ENCODE peak calls at places on chromosomes 16 and 17, in five cellular contexts. D is CD4-positive, alpha-beta memory T cell; G is epithelial cell of prostate; X is effector memory CD4-positive, alpha-beta T cell; Z is CD8-positive, alpha-beta memory T cell. L is an unnamed sample.

GRCh38 chr16:31476305-31477219 is 4.6 kb downstream of the TGFB1I1 start:
- DNase-seq in Z (peak), G (no peak), X (peak), D (peak), L (peak)

GRCh38 chr17:76659928-76660614 is 16.5 kb upstream of the ST6GALNAC1 start:
- DNase-seq in X (no peak), Z (no peak), G (no peak), D (no peak), L (no peak)

GRCh38 chr17:7224661-7225111 is 4.9 kb downstream of the ACADVL start:
- DNase-seq in G (no peak), D (no peak), Z (no peak), X (no peak), L (no peak)

GRCh38 chr16:86396318-86396882 is 113.9 kb upstream of the FOXF1 start:
- DNase-seq in Z (no peak), D (no peak), X (no peak), G (no peak), L (no peak)

GRCh38 chr17:76252040-76252954 is 12.0 kb upstream of the RNF157 start:
- DNase-seq in Z (peak), G (peak), X (no peak), D (no peak), L (peak)

GRCh38 chr17:2749058-2749783 is at the start of gene CCDC92B:
- DNase-seq in X (no peak), D (no peak), G (no peak), Z (no peak), L (no peak)

GRCh38 chr16:57704905-57705852 is 10.6 kb downstream of the DRC7 start:
- DNase-seq in X (no peak), Z (no peak), G (no peak), D (no peak), L (no peak)

GRCh38 chr16:8649829-8650554 is 24.4 kb upstream of the ABAT start:
- DNase-seq in G (no peak), X (no peak), D (no peak), Z (no peak), L (no peak)

GRCh38 chr17:30137158-30137557 is 20.5 kb downstream of the NSRP1 start:
- DNase-seq in X (no peak), Z (no peak), G (no peak), D (no peak), L (no peak)
- H3K27ac ChIP-seq in X (no peak), Z (no peak), G (no peak), D (no peak), L (no peak)

GRCh38 chr16:81095953-81096714 is at the start of gene GCSH:
- DNase-seq in X (peak), D (peak), G (peak), Z (peak), L (peak)
- H3K27ac ChIP-seq in X (peak), D (peak), G (peak), Z (peak), L (peak)

DNA sequence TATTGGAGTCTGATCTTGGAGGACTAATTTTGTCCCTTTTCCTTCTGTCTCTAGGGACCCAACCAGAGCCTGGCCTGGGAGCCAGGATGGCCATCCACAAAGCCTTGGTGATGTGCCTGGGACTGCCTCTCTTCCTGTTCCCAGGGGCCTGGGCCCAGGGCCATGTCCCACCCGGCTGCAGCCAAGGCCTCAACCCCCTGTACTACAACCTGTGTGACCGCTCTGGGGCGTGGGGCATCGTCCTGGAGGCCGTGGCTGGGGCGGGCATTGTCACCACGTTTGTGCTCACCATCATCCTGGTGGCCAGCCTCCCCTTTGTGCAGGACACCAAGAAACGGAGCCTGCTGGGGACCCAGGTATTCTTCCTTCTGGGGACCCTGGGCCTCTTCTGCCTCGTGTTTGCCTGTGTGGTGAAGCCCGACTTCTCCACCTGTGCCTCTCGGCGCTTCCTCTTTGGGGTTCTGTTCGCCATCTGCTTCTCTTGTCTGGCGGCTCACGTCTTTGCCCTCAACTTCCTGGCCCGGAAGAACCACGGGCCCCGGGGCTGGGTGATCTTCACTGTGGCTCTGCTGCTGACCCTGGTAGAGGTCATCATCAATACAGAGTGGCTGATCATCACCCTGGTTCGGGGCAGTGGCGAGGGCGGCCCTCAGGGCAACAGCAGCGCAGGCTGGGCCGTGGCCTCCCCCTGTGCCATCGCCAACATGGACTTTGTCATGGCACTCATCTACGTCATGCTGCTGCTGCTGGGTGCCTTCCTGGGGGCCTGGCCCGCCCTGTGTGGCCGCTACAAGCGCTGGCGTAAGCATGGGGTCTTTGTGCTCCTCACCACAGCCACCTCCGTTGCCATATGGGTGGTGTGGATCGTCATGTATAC is 8.0 kb downstream of the GPRC5C start:
- DNase-seq in G (no peak), Z (no peak), X (no peak), D (no peak), L (no peak)
- H3K27ac ChIP-seq in G (no peak), Z (no peak), X (no peak), D (no peak), L (no peak)

GRCh38 chr17:18374216-18374615 is 3.4 kb upstream of the EVPLL start:
- DNase-seq in D (no peak), G (no peak), Z (no peak), X (no peak), L (no peak)

GRCh38 chr17:18371455-18371854 is 6.1 kb upstream of the EVPLL start:
- DNase-seq in X (no peak), Z (no peak), G (no peak), D (no peak), L (no peak)

GRCh38 chr17:18368948-18369347 is 5.6 kb upstream of the SHMT1 start:
- DNase-seq in X (no peak), D (no peak), Z (no peak), G (peak), L (no peak)

DNA sequence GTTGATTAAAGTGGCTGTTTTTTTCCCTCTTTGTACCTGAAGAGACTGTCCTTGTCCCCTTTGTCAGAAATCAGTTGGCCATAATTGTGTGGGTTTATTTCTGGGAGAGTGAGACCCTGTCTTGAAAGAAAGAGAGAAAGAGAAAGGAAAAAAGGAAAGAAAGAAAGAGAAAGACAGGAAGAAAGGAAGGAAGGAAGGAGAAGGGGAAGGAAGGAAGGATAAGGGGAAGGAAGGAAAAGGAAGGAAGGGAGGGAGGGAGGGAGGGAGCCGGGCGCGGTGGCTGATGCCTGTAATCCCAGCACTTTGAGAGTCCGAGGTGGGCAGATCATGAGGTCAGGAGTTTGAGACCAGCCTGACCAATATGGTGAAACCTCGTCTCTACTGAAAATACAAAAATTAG is 6.8 kb upstream of the EVPLL start:
- DNase-seq in G (no peak), Z (no peak), D (no peak), X (no peak), L (no peak)
- H3K27ac ChIP-seq in G (no peak), Z (no peak), D (no peak), X (no peak), L (no peak)

GRCh38 chr17:38877130-38877851 is 7.4 kb downstream of the LASP1 start:
- DNase-seq in Z (peak), X (no peak), D (peak), G (no peak), L (peak)
- H3K27ac ChIP-seq in Z (peak), X (peak), D (peak), G (peak), L (peak)

DNA sequence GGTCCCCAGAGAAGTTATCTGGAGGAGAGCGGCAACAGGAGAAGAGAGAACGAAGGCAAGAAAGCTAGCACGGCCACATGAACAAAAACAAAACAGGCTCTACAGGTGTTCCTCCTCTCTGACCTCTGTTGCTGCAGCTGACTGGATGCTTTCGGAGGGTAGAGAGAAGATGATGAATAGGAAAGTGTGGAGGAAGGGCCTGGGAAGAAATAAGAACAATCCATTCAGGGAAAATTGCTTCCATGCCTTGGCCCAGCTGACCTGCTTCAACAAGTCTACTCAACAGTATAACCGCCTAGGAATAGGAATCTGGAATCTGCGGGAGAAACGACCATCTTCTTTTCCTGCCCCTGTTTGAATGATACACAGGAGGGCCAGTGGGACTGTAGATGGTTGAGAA is 258.5 kb downstream of the ZFHX3 start:
- DNase-seq in X (no peak), Z (no peak), D (no peak), G (no peak), L (no peak)
- H3K27ac ChIP-seq in X (no peak), Z (no peak), D (no peak), G (no peak), L (no peak)

GRCh38 chr17:21004016-21004930 is 38.5 kb downstream of the USP22 start:
- DNase-seq in G (no peak), Z (no peak), X (no peak), D (no peak), L (no peak)

GRCh38 chr17:21005803-21006202 is 37.0 kb downstream of the USP22 start:
- DNase-seq in X (no peak), D (no peak), Z (no peak), G (no peak), L (no peak)

GRCh38 chr17:21007646-21008045 is 35.2 kb downstream of the USP22 start:
- DNase-seq in D (no peak), X (no peak), G (no peak), Z (no peak), L (no peak)

GRCh38 chr17:21003007-21003621 is 39.7 kb downstream of the USP22 start:
- DNase-seq in X (no peak), G (no peak), D (no peak), Z (no peak), L (no peak)

GRCh38 chr17:21005367-21005766 is 37.4 kb downstream of the USP22 start:
- DNase-seq in Z (no peak), X (no peak), D (no peak), G (no peak), L (no peak)
- H3K27ac ChIP-seq in Z (no peak), X (no peak), D (no peak), G (no peak), L (peak)

DNA sequence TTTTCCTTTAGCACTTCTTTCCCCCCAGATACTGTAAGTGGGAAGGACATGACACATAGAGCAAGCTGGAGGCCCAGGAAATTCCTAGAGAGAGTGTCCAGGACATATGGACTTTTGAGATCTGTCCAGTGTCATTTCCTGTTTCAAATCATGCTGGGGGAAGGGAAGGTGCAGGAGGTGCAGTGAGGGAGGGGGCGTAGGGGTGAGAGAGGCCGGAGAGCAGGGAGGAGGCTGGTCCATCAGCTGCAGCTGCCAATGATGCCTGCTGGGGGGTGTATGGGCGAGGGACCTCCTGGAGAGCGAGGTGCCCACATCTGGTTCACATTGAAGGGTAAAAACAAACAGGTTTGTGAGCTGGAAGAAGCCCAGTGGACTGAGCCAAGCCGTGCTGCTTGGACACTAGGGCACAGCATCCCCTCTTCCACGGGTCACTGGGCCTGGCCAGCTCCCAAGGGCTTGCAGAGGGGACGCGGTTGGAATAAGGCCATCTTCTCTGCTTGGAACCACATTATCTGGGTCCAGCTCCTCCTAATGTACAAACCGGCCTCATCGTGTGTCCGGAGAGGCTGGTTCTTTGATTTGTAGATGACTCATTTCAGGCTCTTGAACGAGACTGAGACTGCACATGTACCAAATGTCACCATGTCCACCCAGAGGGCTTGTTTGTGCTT is 70.4 kb upstream of the SMURF2 start:
- DNase-seq in X (no peak), D (no peak), G (no peak), Z (no peak), L (no peak)
- H3K27ac ChIP-seq in X (no peak), D (no peak), G (no peak), Z (no peak), L (no peak)